ENCODE peak calls at places on chromosomes 11 and 22, in eight cellular contexts. C is dorsolateral prefrontal cortex, F is AG10803, M is NB4, J is GM13977, Y is OCI-LY7, V is lower lobe of right lung, P is A549. D is an unnamed sample.

GRCh38 chr11:1292018-1292643 is 17.3 kb downstream of the TOLLIP start:
- DNase-seq in C (peak; percentile 47), F (no peak), M (no peak), J (no peak), Y (no peak), V (no peak), P (no peak), D (no peak)

GRCh38 chr11:57477507-57478189 is 17.3 kb downstream of the RTN4RL2 start:
- DNase-seq in C (no peak), F (no peak), M (no peak), J (no peak), Y (no peak), V (no peak), P (no peak), D (no peak)

GRCh38 chr22:31611065-31611760 is 50.8 kb downstream of the PISD start:
- DNase-seq in C (no peak), F (no peak), M (no peak), J (no peak), Y (no peak), V (peak; percentile 51), P (no peak), D (no peak)

GRCh38 chr22:24512043-24512442 is 16.9 kb downstream of the UPB1 start:
- DNase-seq in C (no peak), F (no peak), M (peak; percentile 87), J (no peak), Y (no peak), V (no peak), P (no peak), D (no peak)

GRCh38 chr22:30286813-30287625 is 2.3 kb downstream of the CASTOR1 start:
- DNase-seq in C (peak; percentile 73), F (no peak), M (peak; percentile 79), J (peak; percentile 86), Y (peak; percentile 73), V (peak; percentile 88), P (peak; percentile 73), D (peak; percentile 75)

GRCh38 chr11:96152623-96153022 is 190.4 kb downstream of the MAML2 start:
- DNase-seq in C (no peak), F (no peak), M (no peak), J (no peak), Y (no peak), V (no peak), P (no peak), D (no peak)

GRCh38 chr11:2760196-2760871 is 60.5 kb upstream of the KCNQ1OT1 start:
- DNase-seq in C (peak; percentile 30), F (no peak), M (no peak), J (no peak), Y (no peak), V (peak; percentile 35), P (no peak), D (peak; percentile 6)

GRCh38 chr11:72721689-72722049 is 30.5 kb downstream of the ARAP1 start:
- DNase-seq in C (no peak), F (no peak), M (peak; percentile 71), J (no peak), Y (peak; percentile 46), V (peak; percentile 75), P (no peak), D (no peak)

GRCh38 chr11:16081756-16082531 is 274.4 kb downstream of the SOX6 start:
- DNase-seq in C (no peak), F (no peak), M (no peak), J (no peak), Y (no peak), V (no peak), P (no peak), D (no peak)

GRCh38 chr11:75174781-75175370 is 24.0 kb downstream of the SLCO2B1 start:
- DNase-seq in C (no peak), F (peak; percentile 43), M (peak; percentile 63), J (no peak), Y (peak; percentile 56), V (peak; percentile 70), P (no peak), D (no peak)

GRCh38 chr11:66886671-66887221 is 29.9 kb downstream of the LRFN4 start:
- DNase-seq in C (no peak), F (no peak), M (no peak), J (no peak), Y (no peak), V (no peak), P (peak; percentile 90), D (no peak)

GRCh38 chr11:134691985-134692384 is 279.9 kb upstream of the B3GAT1 start:
- DNase-seq in C (no peak), F (peak; percentile 4), M (no peak), J (no peak), Y (no peak), V (no peak), P (no peak), D (no peak)

GRCh38 chr22:42360348-42360747 is 71.9 kb downstream of the NFAM1 start:
- DNase-seq in C (no peak), F (no peak), M (no peak), J (no peak), Y (no peak), V (no peak), P (no peak), D (no peak)

GRCh38 chr11:116052603-116053537 is 548.7 kb upstream of the CADM1 start:
- DNase-seq in C (no peak), F (no peak), M (no peak), J (no peak), Y (no peak), V (no peak), P (no peak), D (no peak)

GRCh38 chr22:36136475-36136874 is 24.1 kb downstream of the APOL3 start:
- DNase-seq in C (no peak), F (peak; percentile 48), M (no peak), J (no peak), Y (no peak), V (no peak), P (no peak), D (no peak)

GRCh38 chr11:72673943-72674828 is at the start of gene PDE2A:
- DNase-seq in C (peak; percentile 67), F (no peak), M (no peak), J (no peak), Y (no peak), V (no peak), P (no peak), D (no peak)

GRCh38 chr11:4881860-4882500 is at the start of gene OR51T1:
- DNase-seq in C (no peak), F (peak; percentile 3), M (no peak), J (no peak), Y (no peak), V (no peak), P (no peak), D (no peak)

GRCh38 chr11:45298718-45299117 is 12.6 kb upstream of the SYT13 start:
- DNase-seq in C (no peak), F (no peak), M (peak; percentile 59), J (no peak), Y (peak; percentile 72), V (no peak), P (no peak), D (no peak)

GRCh38 chr11:77198440-77198849 is 70.4 kb downstream of the MYO7A start:
- DNase-seq in C (no peak), F (no peak), M (peak; percentile 76), J (peak; percentile 58), Y (peak; percentile 37), V (no peak), P (peak; percentile 53), D (no peak)

GRCh38 chr11:33642461-33643166 is 58.0 kb downstream of the C11orf91 start:
- DNase-seq in C (no peak), F (no peak), M (no peak), J (no peak), Y (no peak), V (no peak), P (peak; percentile 18), D (no peak)

GRCh38 chr22:48414662-48415061 is 1413.0 kb downstream of the BRD1 start:
- DNase-seq in C (peak; percentile 35), F (no peak), M (no peak), J (no peak), Y (no peak), V (no peak), P (no peak), D (no peak)

GRCh38 chr11:135027461-135027860 is 615.4 kb upstream of the B3GAT1 start:
- DNase-seq in C (no peak), F (peak; percentile 17), M (peak; percentile 70), J (no peak), Y (peak; percentile 7), V (no peak), P (no peak), D (peak; percentile 64)

GRCh38 chr22:30324008-30324730 is 2.6 kb downstream of the TBC1D10A start:
- DNase-seq in C (no peak), F (peak; percentile 87), M (peak; percentile 54), J (no peak), Y (no peak), V (no peak), P (no peak), D (no peak)

GRCh38 chr11:31509017-31509411 is 408 bp downstream of the IMMP1L start:
- DNase-seq in C (no peak), F (no peak), M (no peak), J (peak; percentile 15), Y (no peak), V (no peak), P (no peak), D (no peak)

GRCh38 chr11:78244080-78244479 is 55.4 kb downstream of the USP35 start:
- DNase-seq in C (no peak), F (peak; percentile 13), M (no peak), J (no peak), Y (no peak), V (no peak), P (no peak), D (no peak)

GRCh38 chr11:32266611-32267010 is 168.7 kb downstream of the WT1 start:
- DNase-seq in C (no peak), F (no peak), M (no peak), J (no peak), Y (no peak), V (no peak), P (no peak), D (no peak)

GRCh38 chr22:24843048-24843447 is 37.0 kb downstream of the SGSM1 start:
- DNase-seq in C (no peak), F (no peak), M (peak; percentile 19), J (no peak), Y (no peak), V (no peak), P (no peak), D (no peak)

GRCh38 chr11:60251485-60252207 is 8.7 kb upstream of the MS4A4E start:
- DNase-seq in C (no peak), F (peak; percentile 6), M (peak; percentile 68), J (no peak), Y (no peak), V (no peak), P (peak; percentile 16), D (peak; percentile 24)
- TF ChIP-seq CTCF in C (peak; percentile 17), F (peak; percentile 51), M (peak; percentile 53), J (peak; percentile 33), Y (peak; percentile 39), V (peak; percentile 45), P (peak; percentile 33), D (peak; percentile 59)

GRCh38 chr11:21475276-21475675 is 717.6 kb upstream of the ANO5 start:
- DNase-seq in C (no peak), F (no peak), M (peak; percentile 6), J (no peak), Y (no peak), V (no peak), P (peak; percentile 3), D (no peak)
- TF ChIP-seq CTCF in C (no peak), F (no peak), M (no peak), J (no peak), Y (no peak), V (no peak), P (no peak), D (no peak)

GRCh38 chr11:71251761-71252433 is 480 bp downstream of the SHANK2 start:
- DNase-seq in C (no peak), F (no peak), M (peak; percentile 69), J (peak; percentile 79), Y (peak; percentile 8), V (no peak), P (peak; percentile 37), D (peak; percentile 78)
- TF ChIP-seq CTCF in C (peak; percentile 30), F (no peak), M (peak; percentile 10), J (peak; percentile 42), Y (peak; percentile 41), V (peak; percentile 38), P (peak; percentile 79), D (peak; percentile 80)

GRCh38 chr11:119803139-119803538 is 74.1 kb upstream of the NECTIN1 start:
- DNase-seq in C (no peak), F (no peak), M (no peak), J (no peak), Y (no peak), V (peak; percentile 20), P (no peak), D (no peak)
- TF ChIP-seq CTCF in C (no peak), F (no peak), M (no peak), J (no peak), Y (no peak), V (no peak), P (no peak), D (peak; percentile 16)

D was measured in progenitor cell of endocrine pancreas.